ENCODE peak calls at places on chromosomes 7 and 10, in eight cellular contexts. N, U, H, M, J, C, R and S are unnamed samples.

GRCh38 chr7:137717045-137717444 is 129.7 kb downstream of the DGKI start:
- DNase-seq in N (no peak), U (no peak), H (no peak), M (no peak), J (no peak), C (no peak), R (no peak), S (no peak)

GRCh38 chr7:1586827-1587705 is 17.2 kb upstream of the PSMG3 start:
- DNase-seq in N (no peak), U (peak; percentile 26), H (no peak), M (no peak), J (no peak), C (no peak), R (no peak), S (no peak)

GRCh38 chr7:150586068-150586777 is 19.0 kb downstream of the GIMAP4 start:
- DNase-seq in N (no peak), U (no peak), H (no peak), M (no peak), J (no peak), C (no peak), R (no peak), S (no peak)

GRCh38 chr7:36763084-36763807 is 39.0 kb upstream of the AOAH start:
- DNase-seq in N (no peak), U (no peak), H (no peak), M (no peak), J (no peak), C (no peak), R (no peak), S (no peak)

GRCh38 chr10:70815504-70816219 is at the start of gene SGPL1:
- DNase-seq in N (peak; percentile 88), U (peak; percentile 89), H (peak; percentile 75), M (peak; percentile 90), J (peak; percentile 85), C (peak; percentile 97), R (peak; percentile 89), S (peak; percentile 87)

GRCh38 chr7:36591643-36592042 is 132.7 kb downstream of the AOAH start:
- DNase-seq in N (no peak), U (no peak), H (no peak), M (no peak), J (no peak), C (no peak), R (no peak), S (no peak)

GRCh38 chr10:61869772-61870520 is 31.6 kb upstream of the ARID5B start:
- DNase-seq in N (no peak), U (no peak), H (no peak), M (no peak), J (no peak), C (no peak), R (no peak), S (no peak)

GRCh38 chr7:80018941-80019808 is 115.5 kb upstream of the GNAI1 start:
- DNase-seq in N (peak; percentile 25), U (peak; percentile 26), H (no peak), M (peak; percentile 19), J (no peak), C (no peak), R (no peak), S (no peak)

GRCh38 chr10:23053036-23053435 is 42.3 kb upstream of the MSRB2 start:
- DNase-seq in N (no peak), U (no peak), H (no peak), M (no peak), J (no peak), C (no peak), R (no peak), S (no peak)

GRCh38 chr7:84196007-84196551 is 1.5 kb upstream of the SEMA3A start:
- DNase-seq in N (no peak), U (no peak), H (no peak), M (no peak), J (no peak), C (no peak), R (no peak), S (no peak)
- H3K4me3 ChIP-seq in N (no peak overlapping the region), U (no peak overlapping the region), H (peak overlapping the region; percentile 20), M (peak overlapping the region; percentile 4), J (no peak overlapping the region), C (peak overlapping the region; percentile 67), R (peak overlapping the region; percentile 43), S (peak overlapping the region; percentile 21)

DNA sequence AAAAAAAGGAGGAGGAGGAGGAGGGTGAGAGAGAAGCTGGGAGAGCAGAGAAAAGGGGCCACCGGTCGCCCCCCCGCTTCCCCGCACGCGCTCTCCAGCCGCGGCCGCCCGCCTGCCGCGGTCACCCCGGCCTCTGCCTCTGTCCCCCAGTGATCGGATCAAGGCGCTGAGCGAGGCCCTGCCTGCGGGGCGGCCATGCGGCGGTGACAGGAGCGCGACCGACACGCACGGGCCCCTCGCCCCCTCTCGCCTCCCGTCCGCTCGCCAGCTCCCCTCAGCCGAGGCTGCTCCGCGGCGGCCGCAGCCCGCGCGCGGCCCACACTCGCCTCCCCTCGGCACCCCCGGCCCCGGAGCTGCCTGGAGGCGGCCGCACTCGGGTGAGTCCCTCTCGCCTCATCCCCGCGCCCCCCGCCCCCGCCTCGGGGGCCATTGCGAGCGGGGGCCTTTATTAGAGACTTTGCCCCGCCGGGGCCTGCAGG is at the start of gene GTF2I:
- DNase-seq in N (peak; percentile 67), U (no peak), H (no peak), M (no peak), J (no peak), C (peak; percentile 94), R (peak; percentile 76), S (no peak)
- TF ChIP-seq POLR2A in N (no peak), U (no peak), H (no peak), M (no peak), J (no peak), C (no peak), R (no peak), S (no peak)

GRCh38 chr7:156434706-156435105 is 205.9 kb upstream of the RNF32 start:
- DNase-seq in N (no peak), U (no peak), H (no peak), M (no peak), J (no peak), C (no peak), R (no peak), S (no peak)

GRCh38 chr7:156432018-156432417 is 208.6 kb upstream of the RNF32 start:
- DNase-seq in N (no peak), U (no peak), H (no peak), M (no peak), J (no peak), C (no peak), R (no peak), S (no peak)

GRCh38 chr7:156438011-156438410 is 202.6 kb upstream of the RNF32 start:
- DNase-seq in N (no peak), U (no peak), H (no peak), M (no peak), J (no peak), C (no peak), R (no peak), S (no peak)

GRCh38 chr7:156437021-156437614 is 203.5 kb upstream of the RNF32 start:
- DNase-seq in N (no peak), U (no peak), H (no peak), M (no peak), J (no peak), C (no peak), R (no peak), S (no peak)

DNA sequence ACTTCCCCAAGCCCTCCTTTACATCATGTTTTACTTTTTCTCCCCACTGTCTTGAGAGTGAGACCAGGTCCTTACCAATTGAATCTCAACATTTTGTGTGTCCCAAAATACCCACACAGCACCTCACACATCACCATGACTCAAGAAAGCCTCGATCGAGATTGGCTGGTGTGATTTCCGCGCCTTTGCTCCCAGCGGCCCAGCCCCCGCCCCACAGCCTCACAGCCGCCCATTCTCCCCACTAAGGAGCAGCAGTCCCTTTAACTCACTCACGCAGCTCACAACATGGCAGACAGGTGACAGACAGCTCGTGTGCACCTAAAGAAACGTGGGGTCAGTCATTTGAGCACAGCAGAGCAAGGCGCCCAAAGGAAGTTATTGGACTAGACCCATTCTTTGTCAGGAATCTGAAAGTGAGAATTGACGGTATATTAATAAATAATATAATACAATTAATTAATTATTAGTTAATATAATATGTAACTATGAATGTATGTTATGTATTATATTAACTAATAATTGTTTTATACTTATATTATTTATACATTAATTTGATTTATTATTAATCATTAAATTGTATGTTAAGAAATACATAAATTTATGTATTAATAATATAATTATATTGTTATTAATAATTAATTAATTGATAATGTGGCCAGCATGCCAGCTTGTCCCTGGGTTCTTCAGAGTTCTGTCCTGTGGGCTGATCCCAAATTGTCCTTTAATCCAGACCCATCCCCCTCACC is 204.9 kb upstream of the RNF32 start:
- DNase-seq in N (no peak), U (no peak), H (no peak), M (no peak), J (no peak), C (no peak), R (no peak), S (no peak)
- H3K27me3 ChIP-seq in N (no peaks in the 10 kb centered on the region), U (no peaks in the 10 kb centered on the region), H (no peaks in the 10 kb centered on the region), M (no peaks in the 10 kb centered on the region), J (no peaks in the 10 kb centered on the region), C (no peaks in the 10 kb centered on the region), R (no peaks in the 10 kb centered on the region), S (no peaks in the 10 kb centered on the region)

DNA sequence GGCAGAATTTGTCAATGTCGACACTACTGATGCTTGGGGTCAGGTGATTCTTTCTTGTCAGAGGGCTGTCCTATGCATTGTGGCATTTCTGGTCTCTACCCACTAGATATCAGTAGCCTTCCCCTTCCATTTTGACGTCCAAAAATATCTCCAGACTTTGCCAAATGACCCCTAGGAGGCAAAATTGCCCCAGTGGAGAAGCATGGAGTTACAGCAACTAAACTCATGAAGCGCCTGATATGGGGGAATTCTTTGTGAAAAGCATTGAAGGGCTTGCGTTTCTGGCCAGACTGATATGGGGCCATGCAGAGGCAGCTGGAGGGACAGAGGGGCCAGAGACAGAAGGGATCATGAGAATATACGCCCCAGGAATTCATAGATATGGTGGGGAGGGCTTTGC is 43.6 kb downstream of the ADRB1 start:
- DNase-seq in N (no peak), U (no peak), H (no peak), M (no peak), J (no peak), C (no peak), R (no peak), S (no peak)
- H3K4me3 ChIP-seq in N (no peak overlapping the region), U (no peak overlapping the region), H (no peak overlapping the region), M (no peak overlapping the region), J (no peak overlapping the region), C (no peak overlapping the region), R (no peak overlapping the region), S (no peak overlapping the region)

GRCh38 chr10:11339660-11340059 is 271.8 kb downstream of the USP6NL start:
- DNase-seq in N (no peak), U (no peak), H (no peak), M (no peak), J (no peak), C (no peak), R (no peak), S (no peak)

GRCh38 chr10:11345224-11346054 is 266.0 kb downstream of the USP6NL start:
- DNase-seq in N (no peak), U (no peak), H (no peak), M (peak; percentile 36), J (peak; percentile 12), C (no peak), R (no peak), S (no peak)

GRCh38 chr10:11341253-11341652 is 270.2 kb downstream of the USP6NL start:
- DNase-seq in N (no peak), U (no peak), H (no peak), M (no peak), J (no peak), C (no peak), R (no peak), S (no peak)

GRCh38 chr10:11344081-11344480 is 267.4 kb downstream of the USP6NL start:
- DNase-seq in N (no peak), U (no peak), H (no peak), M (no peak), J (peak; percentile 4), C (no peak), R (no peak), S (no peak)

GRCh38 chr10:11344550-11344949 is 266.9 kb downstream of the USP6NL start:
- DNase-seq in N (no peak), U (no peak), H (no peak), M (no peak), J (peak; percentile 16), C (no peak), R (no peak), S (no peak)
- TF ChIP-seq POLR2A in N (no peak), U (no peak), H (no peak), M (no peak), J (no peak), C (no peak), R (no peak), S (no peak)